ENCODE peak calls at places on chromosomes 6 and 20, in seven cellular contexts. O is pancreas; L is lower lobe of right lung; X is SJSA1; I is cardiac muscle cell; M is PC-3; Z is CD4-positive, alpha-beta memory T cell. J is an unnamed sample.

GRCh38 chr6:108835218-108835850 is 12.9 kb upstream of the ARMC2 start:
- DNase-seq in O (peak; percentile 88), L (peak; percentile 91), X (peak; percentile 51), I (peak; percentile 88), M (peak; percentile 78), Z (peak; percentile 77), J (peak; percentile 80)

GRCh38 chr6:30798501-30798900 is 54.2 kb upstream of the IER3 start:
- DNase-seq in O (no peak), L (no peak), X (no peak), I (no peak), M (no peak), Z (no peak), J (no peak)

GRCh38 chr6:154606860-154607259 is 96.4 kb upstream of the CNKSR3 start:
- DNase-seq in O (no peak), L (no peak), X (no peak), I (no peak), M (no peak), Z (no peak), J (no peak)

GRCh38 chr6:40328376-40328987 is 258.7 kb downstream of the LRFN2 start:
- DNase-seq in O (peak; percentile 78), L (peak; percentile 52), X (no peak), I (no peak), M (peak; percentile 55), Z (no peak), J (peak; percentile 35)

GRCh38 chr20:20423117-20423516 is 55.2 kb downstream of the INSM1 start:
- DNase-seq in O (no peak), L (no peak), X (no peak), I (no peak), M (no peak), Z (no peak), J (no peak)

GRCh38 chr20:43191946-43192847 is 2.5 kb upstream of the PTPRT start:
- DNase-seq in O (peak; percentile 46), L (no peak), X (no peak), I (peak; percentile 6), M (peak; percentile 42), Z (no peak), J (peak; percentile 21)

GRCh38 chr20:23082846-23083552 is 3.1 kb downstream of the CD93 start:
- DNase-seq in O (peak; percentile 38), L (peak; percentile 88), X (no peak), I (no peak), M (no peak), Z (no peak), J (no peak)

GRCh38 chr6:6007311-6008113 is 787 bp upstream of the NRN1 start:
- DNase-seq in O (no peak), L (no peak), X (peak; percentile 60), I (no peak), M (no peak), Z (peak; percentile 33), J (peak; percentile 83)

GRCh38 chr6:149080511-149080910 is 237.0 kb upstream of the TAB2 start:
- DNase-seq in O (no peak), L (no peak), X (no peak), I (no peak), M (no peak), Z (no peak), J (no peak)

GRCh38 chr6:20217900-20218299 is 5.6 kb upstream of the MBOAT1 start:
- DNase-seq in O (no peak), L (no peak), X (no peak), I (no peak), M (no peak), Z (no peak), J (no peak)

GRCh38 chr6:148525453-148525852 is 182.8 kb downstream of the SASH1 start:
- DNase-seq in O (no peak), L (no peak), X (peak; percentile 67), I (peak; percentile 83), M (peak; percentile 62), Z (no peak), J (no peak)

GRCh38 chr6:124924333-124924759 is 37.9 kb upstream of the RNF217 start:
- DNase-seq in O (no peak), L (no peak), X (peak; percentile 4), I (peak; percentile 11), M (peak; percentile 67), Z (no peak), J (no peak)

GRCh38 chr6:162090734-162091133 is 636.8 kb downstream of the PRKN start:
- DNase-seq in O (no peak), L (no peak), X (no peak), I (peak; percentile 30), M (no peak), Z (no peak), J (no peak)

GRCh38 chr6:157768863-157769551 is 54.0 kb upstream of the SNX9 start:
- DNase-seq in O (no peak), L (no peak), X (no peak), I (no peak), M (no peak), Z (no peak), J (no peak)

GRCh38 chr6:150079604-150080003 is 10.7 kb upstream of the ULBP3 start:
- DNase-seq in O (no peak), L (no peak), X (no peak), I (no peak), M (peak; percentile 10), Z (peak; percentile 56), J (no peak)

GRCh38 chr20:45592574-45593189 is 13.6 kb upstream of the WFDC8 start:
- DNase-seq in O (no peak), L (no peak), X (peak; percentile 16), I (peak; percentile 46), M (peak; percentile 90), Z (peak; percentile 20), J (peak; percentile 82)

GRCh38 chr20:48584391-48585249 is 243.2 kb downstream of the PREX1 start:
- DNase-seq in O (no peak), L (no peak), X (no peak), I (no peak), M (no peak), Z (no peak), J (no peak)

GRCh38 chr6:101747711-101748110 is 354.2 kb downstream of the GRIK2 start:
- DNase-seq in O (no peak), L (no peak), X (no peak), I (peak; percentile 72), M (no peak), Z (no peak), J (no peak)

GRCh38 chr20:32772046-32772445 is 9.9 kb downstream of the DNMT3B start:
- DNase-seq in O (no peak), L (no peak), X (no peak), I (no peak), M (no peak), Z (no peak), J (no peak)

GRCh38 chr6:45115696-45116095 is 212.4 kb upstream of the RUNX2 start:
- DNase-seq in O (no peak), L (no peak), X (peak; percentile 6), I (peak; percentile 60), M (peak; percentile 4), Z (no peak), J (no peak)

DNA sequence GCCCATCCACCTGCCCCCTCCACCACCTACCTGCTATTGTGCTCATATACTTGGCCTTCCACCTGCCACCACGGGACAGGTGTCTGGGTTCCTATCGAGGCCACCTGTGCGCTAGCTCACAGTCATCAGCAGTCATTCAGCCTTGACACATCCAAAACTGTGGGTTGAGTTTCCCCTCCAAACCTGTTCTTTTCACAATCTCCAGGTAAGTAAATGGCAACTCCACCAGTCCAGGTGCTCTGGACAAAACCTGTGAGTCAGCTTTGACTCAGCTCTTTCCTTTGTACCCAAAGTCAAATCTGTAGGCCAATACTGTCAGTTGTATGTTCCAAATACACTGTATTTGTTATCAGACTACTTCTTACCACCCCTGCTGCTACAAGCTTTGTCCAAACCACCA is 52.6 kb downstream of the SPTLC3 start:
- DNase-seq in O (no peak), L (no peak), X (no peak), I (no peak), M (peak; percentile 92), Z (no peak), J (peak; percentile 50)
- H3K4me1 ChIP-seq in O (no peaks in the 10 kb centered on the region), L (no peaks in the 10 kb centered on the region), X (peaks cover 4% of the 10 kb centered on the region), I (no peaks in the 10 kb centered on the region), M (peaks cover 12% of the 10 kb centered on the region), Z (no peaks in the 10 kb centered on the region), J (no peaks in the 10 kb centered on the region)

GRCh38 chr6:677919-678318 is 15.0 kb downstream of the EXOC2 start:
- DNase-seq in O (no peak), L (no peak), X (no peak), I (no peak), M (no peak), Z (no peak), J (no peak)
- H3K4me1 ChIP-seq in O (no peaks in the 10 kb centered on the region), L (peaks cover 2% of the 10 kb centered on the region), X (peaks cover 81% of the 10 kb centered on the region), I (no peaks in the 10 kb centered on the region), M (peaks cover 15% of the 10 kb centered on the region), Z (peaks cover 11% of the 10 kb centered on the region), J (no peaks in the 10 kb centered on the region)

GRCh38 chr20:51930775-51931174 is 128.5 kb upstream of the SALL4 start:
- DNase-seq in O (no peak), L (no peak), X (peak; percentile 39), I (peak; percentile 90), M (peak; percentile 75), Z (no peak), J (no peak)

GRCh38 chr20:51934301-51935002 is 132.1 kb upstream of the SALL4 start:
- DNase-seq in O (no peak), L (no peak), X (no peak), I (no peak), M (peak; percentile 82), Z (no peak), J (no peak)

GRCh38 chr20:51928931-51929330 is 126.6 kb upstream of the SALL4 start:
- DNase-seq in O (no peak), L (no peak), X (no peak), I (no peak), M (no peak), Z (no peak), J (no peak)

GRCh38 chr20:51935003-51935358 is 132.7 kb upstream of the SALL4 start:
- DNase-seq in O (no peak), L (no peak), X (no peak), I (no peak), M (no peak), Z (no peak), J (no peak)

GRCh38 chr20:51931321-51931720 is 129.0 kb upstream of the SALL4 start:
- DNase-seq in O (no peak), L (no peak), X (no peak), I (no peak), M (no peak), Z (no peak), J (no peak)
- H3K4me1 ChIP-seq in O (no peaks in the 10 kb centered on the region), L (no peaks in the 10 kb centered on the region), X (peaks cover 6% of the 10 kb centered on the region), I (no peaks in the 10 kb centered on the region), M (peaks cover 31% of the 10 kb centered on the region), Z (no peaks in the 10 kb centered on the region), J (no peaks in the 10 kb centered on the region)

GRCh38 chr6:42295688-42296087 is 78.0 kb upstream of the MRPS10 start:
- DNase-seq in O (no peak), L (no peak), X (no peak), I (no peak), M (no peak), Z (no peak), J (no peak)

GRCh38 chr6:42293579-42293978 is 75.9 kb upstream of the MRPS10 start:
- DNase-seq in O (no peak), L (no peak), X (no peak), I (no peak), M (no peak), Z (peak; percentile 33), J (no peak)

GRCh38 chr6:42296614-42297013 is 79.0 kb upstream of the MRPS10 start:
- DNase-seq in O (no peak), L (no peak), X (peak; percentile 15), I (no peak), M (no peak), Z (no peak), J (no peak)

GRCh38 chr6:42294759-42295158 is 77.1 kb upstream of the MRPS10 start:
- DNase-seq in O (no peak), L (no peak), X (peak; percentile 40), I (peak; percentile 34), M (peak; percentile 97), Z (no peak), J (no peak)

GRCh38 chr6:42295181-42295580 is 77.5 kb upstream of the MRPS10 start:
- DNase-seq in O (no peak), L (no peak), X (no peak), I (no peak), M (no peak), Z (no peak), J (no peak)
- H3K4me1 ChIP-seq in O (no peaks in the 10 kb centered on the region), L (no peaks in the 10 kb centered on the region), X (peaks cover 47% of the 10 kb centered on the region), I (no peaks in the 10 kb centered on the region), M (peaks cover 65% of the 10 kb centered on the region), Z (peaks cover 60% of the 10 kb centered on the region), J (no peaks in the 10 kb centered on the region)